ENCODE peak calls at places on chromosome 1, in five cellular contexts. T, J, S, U and P are unnamed samples.

GRCh38 chr1:12618661-12619395 is 818 bp upstream of the DHRS3 start:
- DNase-seq in T (peak; percentile 49), J (peak; percentile 86), S (peak; percentile 78), U (peak; percentile 87), P (peak; percentile 73)

GRCh38 chr1:15219280-15220023 is 27.6 kb upstream of the FHAD1 start:
- DNase-seq in T (no peak), J (no peak), S (no peak), U (no peak), P (no peak)

GRCh38 chr1:70194601-70195000 is 10.8 kb downstream of the LRRC40 start:
- DNase-seq in T (no peak), J (no peak), S (no peak), U (no peak), P (no peak)

GRCh38 chr1:161164901-161165620 is 1.2 kb upstream of the PPOX start:
- DNase-seq in T (no peak), J (no peak), S (no peak), U (no peak), P (no peak)

GRCh38 chr1:25568090-25568833 is 24.9 kb downstream of the LDLRAP1 start:
- DNase-seq in T (no peak), J (peak; percentile 67), S (peak; percentile 89), U (no peak), P (no peak)

GRCh38 chr1:25650219-25650576 is 33.6 kb downstream of the MAN1C1 start:
- DNase-seq in T (no peak), J (no peak), S (no peak), U (no peak), P (no peak)

GRCh38 chr1:85850238-85850637 is 142.0 kb upstream of the ZNHIT6 start:
- DNase-seq in T (no peak), J (no peak), S (no peak), U (no peak), P (no peak)

GRCh38 chr1:17890056-17890814 is 135.1 kb downstream of the ACTL8 start:
- DNase-seq in T (no peak), J (no peak), S (no peak), U (no peak), P (peak; percentile 29)

GRCh38 chr1:188599313-188599712 is 1770.6 kb downstream of the PLA2G4A start:
- DNase-seq in T (no peak), J (no peak), S (no peak), U (no peak), P (no peak)

GRCh38 chr1:164466429-164466828 is 92.6 kb upstream of the PBX1 start:
- DNase-seq in T (no peak), J (no peak), S (no peak), U (no peak), P (no peak)
- H3K9me3 ChIP-seq in T (no peaks in the 10 kb centered on the region), J (no peaks in the 10 kb centered on the region), S (no peaks in the 10 kb centered on the region), U (no peaks in the 10 kb centered on the region), P (no peaks in the 10 kb centered on the region)

DNA sequence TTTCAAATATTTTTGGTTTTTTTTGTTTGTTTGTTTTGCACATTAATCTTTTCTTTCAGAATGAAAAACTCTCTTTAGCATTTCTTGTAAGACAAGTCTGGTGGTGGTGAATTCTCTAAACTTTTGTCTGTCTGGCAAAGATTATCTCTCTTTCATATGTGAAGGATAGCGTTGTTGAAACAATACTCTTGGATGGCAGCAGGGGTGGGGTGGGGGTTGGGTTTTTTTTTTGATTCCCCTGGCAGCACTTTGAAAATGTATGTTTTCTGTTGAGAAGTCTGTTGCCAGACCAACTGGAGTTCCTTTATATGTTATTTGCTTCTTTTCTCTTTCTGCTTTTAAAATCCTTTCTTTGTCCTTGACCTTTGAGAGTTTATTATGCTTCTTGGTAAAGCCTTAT is 160.2 kb downstream of the VAV3 start:
- DNase-seq in T (no peak), J (no peak), S (no peak), U (no peak), P (no peak)
- H3K4me3 ChIP-seq in T (no peak overlapping the region), J (no peak overlapping the region), S (no peak overlapping the region), U (no peak overlapping the region), P (no peak overlapping the region)

GRCh38 chr1:201652180-201652579 is 113.3 kb downstream of the NAV1 start:
- DNase-seq in T (no peak), J (no peak), S (no peak), U (no peak), P (no peak)
- H3K4me1 ChIP-seq in T (peaks cover 5% of the 10 kb centered on the region), J (peaks cover 27% of the 10 kb centered on the region), S (peaks cover 11% of the 10 kb centered on the region), U (peaks cover 8% of the 10 kb centered on the region), P (peaks cover 3% of the 10 kb centered on the region)

GRCh38 chr1:248007778-248008177 is 5.7 kb upstream of the OR2L5 start:
- DNase-seq in T (no peak), J (no peak), S (no peak), U (no peak), P (no peak)
- H3K9me3 ChIP-seq in T (no peaks in the 10 kb centered on the region), J (peaks cover 2% of the 10 kb centered on the region), S (peaks cover 6% of the 10 kb centered on the region), U (peaks cover 47% of the 10 kb centered on the region), P (no peaks in the 10 kb centered on the region)

GRCh38 chr1:117696567-117696966 is 90.7 kb downstream of the TENT5C start:
- DNase-seq in T (no peak), J (no peak), S (no peak), U (no peak), P (no peak)

GRCh38 chr1:117697220-117697781 is 91.5 kb downstream of the TENT5C start:
- DNase-seq in T (no peak), J (no peak), S (no peak), U (no peak), P (no peak)

GRCh38 chr1:117702654-117703053 is 96.8 kb downstream of the TENT5C start:
- DNase-seq in T (no peak), J (no peak), S (no peak), U (no peak), P (no peak)

GRCh38 chr1:117698398-117699160 is 92.7 kb downstream of the TENT5C start:
- DNase-seq in T (no peak), J (no peak), S (no peak), U (no peak), P (no peak)

DNA sequence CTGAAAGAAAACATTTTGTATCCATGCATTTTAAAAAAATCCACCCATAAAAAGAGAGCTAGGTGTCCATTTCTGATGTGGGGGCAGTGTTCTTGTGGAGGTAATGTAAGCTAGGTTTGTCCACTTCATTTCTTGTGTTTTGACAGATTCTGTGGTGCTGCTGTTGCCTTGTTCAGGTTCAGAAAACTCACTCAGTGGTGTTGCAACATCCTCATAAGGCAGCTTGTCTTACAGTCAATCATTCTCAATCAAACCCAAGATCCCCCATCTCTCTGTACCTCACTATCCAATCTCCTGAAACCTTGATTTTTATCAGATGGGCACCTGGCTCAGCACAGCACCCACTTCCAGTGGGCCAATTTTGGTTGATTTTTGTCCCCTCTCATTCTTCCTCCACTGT is 94.1 kb downstream of the TENT5C start:
- DNase-seq in T (no peak), J (no peak), S (no peak), U (no peak), P (no peak)
- H3K4me3 ChIP-seq in T (no peak overlapping the region), J (no peak overlapping the region), S (no peak overlapping the region), U (no peak overlapping the region), P (no peak overlapping the region)

GRCh38 chr1:117366281-117366981 is 818 bp upstream of the MAN1A2 start:
- DNase-seq in T (peak; percentile 76), J (peak; percentile 80), S (peak; percentile 73), U (peak; percentile 96), P (peak; percentile 93)

GRCh38 chr1:117368116-117369108 is 1.2 kb downstream of the MAN1A2 start:
- DNase-seq in T (no peak), J (no peak), S (no peak), U (no peak), P (no peak)

GRCh38 chr1:117365350-117366280 is 1.6 kb upstream of the MAN1A2 start:
- DNase-seq in T (no peak), J (no peak), S (no peak), U (no peak), P (no peak)

GRCh38 chr1:117367769-117368059 is 465 bp downstream of the MAN1A2 start:
- DNase-seq in T (no peak), J (no peak), S (no peak), U (no peak), P (no peak)

GRCh38 chr1:117366982-117367768 is at the start of gene MAN1A2:
- DNase-seq in T (peak; percentile 65), J (peak; percentile 87), S (peak; percentile 83), U (peak; percentile 99), P (peak; percentile 92)
- H3K4me1 ChIP-seq in T (peaks cover 9% of the 10 kb centered on the region), J (peaks cover 12% of the 10 kb centered on the region), S (peaks cover 4% of the 10 kb centered on the region), U (peaks cover 7% of the 10 kb centered on the region), P (peaks cover 8% of the 10 kb centered on the region)

GRCh38 chr1:228297822-228298221 is 90.0 kb downstream of the OBSCN start:
- DNase-seq in T (no peak), J (no peak), S (no peak), U (no peak), P (no peak)

GRCh38 chr1:228298471-228298870 is 90.6 kb downstream of the OBSCN start:
- DNase-seq in T (no peak), J (no peak), S (no peak), U (no peak), P (no peak)

GRCh38 chr1:228302086-228302485 is 94.2 kb downstream of the OBSCN start:
- DNase-seq in T (no peak), J (no peak), S (no peak), U (no peak), P (no peak)

GRCh38 chr1:228299211-228299610 is 91.4 kb downstream of the OBSCN start:
- DNase-seq in T (no peak), J (no peak), S (no peak), U (no peak), P (no peak)

DNA sequence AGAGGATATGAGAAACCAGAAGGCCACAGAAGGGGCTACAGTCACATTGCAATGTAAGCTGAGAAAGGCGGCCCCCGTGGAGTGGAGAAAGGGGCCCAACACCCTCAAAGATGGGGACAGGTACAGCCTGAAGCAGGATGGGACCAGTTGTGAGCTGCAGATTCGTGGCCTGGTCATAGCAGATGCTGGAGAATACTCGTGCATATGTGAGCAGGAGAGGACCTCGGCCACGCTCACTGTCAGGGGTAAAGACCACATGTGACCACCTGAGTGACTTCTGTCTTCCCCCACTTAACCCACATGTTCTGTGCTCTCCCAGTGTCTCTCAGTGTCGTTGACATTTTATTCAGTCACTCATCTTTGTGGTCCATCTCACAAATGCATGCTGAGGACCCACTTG is 92.1 kb downstream of the OBSCN start:
- DNase-seq in T (no peak), J (no peak), S (no peak), U (no peak), P (no peak)
- H3K9me3 ChIP-seq in T (peaks cover 8% of the 10 kb centered on the region), J (peaks cover 3% of the 10 kb centered on the region), S (peaks cover 23% of the 10 kb centered on the region), U (peaks cover 45% of the 10 kb centered on the region), P (no peaks in the 10 kb centered on the region)

GRCh38 chr1:92478393-92478792 is 8.3 kb downstream of the GFI1 start:
- DNase-seq in T (no peak), J (no peak), S (no peak), U (no peak), P (no peak)
- H3K4me3 ChIP-seq in T (no peak overlapping the region), J (no peak overlapping the region), S (no peak overlapping the region), U (no peak overlapping the region), P (no peak overlapping the region)

DNA sequence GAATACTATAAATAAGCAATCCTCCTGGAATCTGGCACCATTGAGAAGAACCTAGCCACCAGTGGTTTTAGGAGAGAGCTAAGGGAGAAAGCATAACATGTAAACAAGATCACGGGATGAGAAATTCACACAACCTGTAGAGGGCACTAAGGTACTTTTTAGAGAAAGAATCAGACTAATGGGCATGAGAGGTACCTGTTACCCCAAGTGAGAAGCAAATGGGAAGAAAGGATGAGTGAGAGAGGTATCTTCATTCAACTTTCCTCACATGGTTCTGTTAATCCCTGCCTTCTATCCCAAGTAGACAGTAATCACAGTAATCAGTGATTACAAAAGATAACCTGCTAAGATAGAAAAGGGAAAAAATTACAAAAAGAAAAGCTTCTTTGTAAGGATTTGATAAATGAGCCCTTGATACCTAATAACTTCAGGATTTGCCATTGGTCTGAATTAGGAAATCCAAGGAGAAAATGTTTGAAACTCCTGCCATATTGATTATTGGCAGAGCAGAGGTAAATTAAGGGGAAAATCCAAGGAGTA is 251.1 kb upstream of the ADGRL2 start:
- DNase-seq in T (no peak), J (no peak), S (no peak), U (no peak), P (no peak)
- H3K4me1 ChIP-seq in T (no peaks in the 10 kb centered on the region), J (no peaks in the 10 kb centered on the region), S (no peaks in the 10 kb centered on the region), U (no peaks in the 10 kb centered on the region), P (no peaks in the 10 kb centered on the region)